ENCODE peak calls at places on chromosomes 5 and 9, in ten cellular contexts. I, L, P, C, X, D, G, Q, S and U are unnamed samples.

GRCh38 chr5:27041372-27041771 is 3.0 kb upstream of the CDH9 start:
- DNase-seq in I (no peak), L (no peak), P (no peak), C (no peak), X (no peak), D (no peak), G (no peak), Q (no peak), S (no peak), U (no peak)

GRCh38 chr5:73183491-73183891 is 10.5 kb downstream of the TMEM174 start:
- DNase-seq in I (no peak), L (no peak), P (no peak), C (no peak), X (no peak), D (no peak), G (no peak), Q (no peak), S (no peak), U (no peak)

GRCh38 chr9:107693620-107694326 is 204.2 kb upstream of the KLF4 start:
- DNase-seq in I (no peak), L (no peak), P (no peak), C (no peak), X (no peak), D (no peak), G (no peak), Q (peak), S (no peak), U (no peak)

GRCh38 chr5:134267366-134268018 is 41.6 kb upstream of the PPP2CA start:
- DNase-seq in I (no peak), L (no peak), P (no peak), C (no peak), X (no peak), D (no peak), G (no peak), Q (peak), S (no peak), U (no peak)

GRCh38 chr9:73154271-73154670 is 2.6 kb downstream of the ANXA1 start:
- DNase-seq in I (no peak), L (no peak), P (no peak), C (no peak), X (no peak), D (no peak), G (no peak), Q (no peak), S (no peak), U (no peak)

GRCh38 chr9:71929791-71930440 is 18.5 kb downstream of the C9orf85 start:
- DNase-seq in I (no peak), L (no peak), P (no peak), C (no peak), X (no peak), D (no peak), G (no peak), Q (peak), S (no peak), U (no peak)

GRCh38 chr9:7324031-7324654 is 475.4 kb downstream of the DMAC1 start:
- DNase-seq in I (no peak), L (no peak), P (no peak), C (no peak), X (no peak), D (no peak), G (no peak), Q (peak), S (no peak), U (no peak)

GRCh38 chr9:92633879-92634278 is 36.1 kb downstream of the IPPK start:
- DNase-seq in I (peak), L (no peak), P (no peak), C (peak), X (no peak), D (peak), G (no peak), Q (no peak), S (peak), U (peak)

GRCh38 chr5:10632110-10632903 is 68.4 kb downstream of the ANKRD33B start:
- DNase-seq in I (no peak), L (no peak), P (peak), C (no peak), X (no peak), D (no peak), G (no peak), Q (peak), S (peak), U (peak)

GRCh38 chr5:98105651-98106050 is 667.8 kb upstream of the RGMB start:
- DNase-seq in I (no peak), L (no peak), P (no peak), C (no peak), X (no peak), D (no peak), G (no peak), Q (no peak), S (no peak), U (no peak)

GRCh38 chr5:76384189-76384588 is 18.9 kb upstream of the IQGAP2 start:
- DNase-seq in I (no peak), L (no peak), P (no peak), C (no peak), X (no peak), D (peak), G (no peak), Q (no peak), S (no peak), U (peak)

GRCh38 chr5:130795037-130795436 is 370.0 kb downstream of the HINT1 start:
- DNase-seq in I (no peak), L (no peak), P (no peak), C (no peak), X (no peak), D (no peak), G (no peak), Q (no peak), S (no peak), U (no peak)

GRCh38 chr9:89408628-89409101 is 89.2 kb downstream of the SEMA4D start:
- DNase-seq in I (no peak), L (no peak), P (no peak), C (no peak), X (no peak), D (no peak), G (no peak), Q (no peak), S (peak), U (no peak)

GRCh38 chr9:92115977-92116285 is 718 bp upstream of the SPTLC1 start:
- DNase-seq in I (no peak), L (no peak), P (no peak), C (no peak), X (no peak), D (no peak), G (no peak), Q (no peak), S (no peak), U (no peak)

GRCh38 chr9:113646946-113647914 is 183.7 kb downstream of the RGS3 start:
- DNase-seq in I (no peak), L (no peak), P (peak), C (no peak), X (peak), D (no peak), G (no peak), Q (no peak), S (peak), U (no peak)

GRCh38 chr9:128881627-128881883 is 195 bp downstream of the KYAT1 start:
- DNase-seq in I (no peak), L (peak), P (no peak), C (no peak), X (no peak), D (no peak), G (no peak), Q (no peak), S (no peak), U (no peak)

GRCh38 chr9:36297798-36298197 is 39.5 kb upstream of the GNE start:
- DNase-seq in I (no peak), L (no peak), P (no peak), C (no peak), X (no peak), D (no peak), G (no peak), Q (no peak), S (no peak), U (no peak)

GRCh38 chr5:110031402-110032140 is 341.8 kb downstream of the MAN2A1 start:
- DNase-seq in I (no peak), L (no peak), P (no peak), C (no peak), X (no peak), D (no peak), G (no peak), Q (no peak), S (no peak), U (no peak)

GRCh38 chr5:172559004-172559932 is 81.8 kb upstream of the NEURL1B start:
- DNase-seq in I (peak), L (no peak), P (no peak), C (no peak), X (no peak), D (peak), G (peak), Q (peak), S (peak), U (no peak)

GRCh38 chr5:157168286-157168685 is 2.2 kb upstream of the GARIN3 start:
- DNase-seq in I (no peak), L (no peak), P (no peak), C (no peak), X (no peak), D (no peak), G (no peak), Q (no peak), S (no peak), U (peak)

GRCh38 chr5:119279093-119279492 is 76.7 kb upstream of the TNFAIP8 start:
- DNase-seq in I (no peak), L (no peak), P (no peak), C (no peak), X (no peak), D (no peak), G (no peak), Q (no peak), S (no peak), U (no peak)

GRCh38 chr5:160175438-160176218 is 53.7 kb upstream of the FABP6 start:
- DNase-seq in I (peak), L (no peak), P (no peak), C (no peak), X (no peak), D (no peak), G (no peak), Q (peak), S (no peak), U (no peak)

GRCh38 chr5:62256161-62257017 is 49.6 kb upstream of the KIF2A start:
- DNase-seq in I (no peak), L (no peak), P (no peak), C (no peak), X (no peak), D (no peak), G (no peak), Q (no peak), S (no peak), U (no peak)

GRCh38 chr5:160543395-160543794 is 121.7 kb downstream of the PTTG1 start:
- DNase-seq in I (no peak), L (no peak), P (no peak), C (no peak), X (no peak), D (no peak), G (no peak), Q (no peak), S (no peak), U (no peak)

GRCh38 chr5:132385321-132386105 is 16.0 kb downstream of the SLC22A5 start:
- DNase-seq in I (peak), L (peak), P (peak), C (no peak), X (no peak), D (peak), G (no peak), Q (peak), S (peak), U (peak)

GRCh38 chr9:120868676-120869359 is 8.2 kb downstream of the PHF19 start:
- DNase-seq in I (peak), L (peak), P (peak), C (peak), X (peak), D (peak), G (peak), Q (peak), S (peak), U (peak)

GRCh38 chr5:138805096-138805495 is 51.9 kb downstream of the CTNNA1 start:
- DNase-seq in I (no peak), L (no peak), P (no peak), C (no peak), X (no peak), D (no peak), G (no peak), Q (no peak), S (no peak), U (no peak)

GRCh38 chr9:3608011-3608410 is 82.2 kb upstream of the RFX3 start:
- DNase-seq in I (no peak), L (no peak), P (no peak), C (no peak), X (no peak), D (no peak), G (no peak), Q (no peak), S (no peak), U (no peak)

GRCh38 chr9:136787690-136788400 is 3.3 kb upstream of the TMEM141 start:
- DNase-seq in I (peak), L (peak), P (peak), C (peak), X (no peak), D (peak), G (peak), Q (peak), S (peak), U (peak)

GRCh38 chr5:157976429-157976828 is 117.5 kb upstream of the CLINT1 start:
- DNase-seq in I (no peak), L (no peak), P (no peak), C (no peak), X (no peak), D (no peak), G (no peak), Q (no peak), S (no peak), U (no peak)

GRCh38 chr9:110006657-110007056 is 201.3 kb downstream of the C9orf152 start:
- DNase-seq in I (no peak), L (no peak), P (no peak), C (no peak), X (no peak), D (no peak), G (no peak), Q (no peak), S (no peak), U (no peak)

GRCh38 chr5:143249851-143250250 is 153.6 kb downstream of the NR3C1 start:
- DNase-seq in I (no peak), L (no peak), P (no peak), C (no peak), X (no peak), D (no peak), G (no peak), Q (peak), S (no peak), U (no peak)

GRCh38 chr9:131758972-131759647 is 19.2 kb upstream of the RAPGEF1 start:
- DNase-seq in I (no peak), L (no peak), P (no peak), C (no peak), X (no peak), D (no peak), G (no peak), Q (peak), S (no peak), U (no peak)

GRCh38 chr5:177133845-177134652 is 476 bp downstream of the NSD1 start:
- DNase-seq in I (peak), L (peak), P (peak), C (peak), X (peak), D (peak), G (no peak), Q (peak), S (peak), U (no peak)
- TF ChIP-seq POLR2A in I (no peak), L (peak), P (peak), C (peak), X (peak), D (no peak), G (no peak), Q (no peak), S (no peak), U (no peak)

GRCh38 chr5:152527358-152528048 is 122.4 kb upstream of the NMUR2 start:
- DNase-seq in I (no peak), L (no peak), P (no peak), C (no peak), X (no peak), D (no peak), G (no peak), Q (no peak), S (no peak), U (no peak)

GRCh38 chr5:152529456-152529855 is 124.4 kb upstream of the NMUR2 start:
- DNase-seq in I (no peak), L (no peak), P (no peak), C (no peak), X (no peak), D (no peak), G (no peak), Q (no peak), S (no peak), U (no peak)

GRCh38 chr5:152523964-152524363 is 118.9 kb upstream of the NMUR2 start:
- DNase-seq in I (no peak), L (no peak), P (no peak), C (no peak), X (no peak), D (no peak), G (no peak), Q (no peak), S (no peak), U (no peak)
- H3K4me3 ChIP-seq in I (no peak), L (no peak), P (no peak), C (no peak), X (no peak), D (no peak), G (no peak), Q (no peak), S (no peak), U (no peak)

GRCh38 chr5:78527925-78528324 is 120.6 kb downstream of the LHFPL2 start:
- DNase-seq in I (no peak), L (no peak), P (no peak), C (no peak), X (no peak), D (no peak), G (no peak), Q (no peak), S (no peak), U (no peak)
- TF ChIP-seq POLR2A in I (no peak), L (no peak), P (no peak), C (no peak), X (no peak), D (no peak), G (no peak), Q (peak), S (no peak), U (no peak)

GRCh38 chr9:132879443-132880310 is 979 bp downstream of the SPACA9 start:
- DNase-seq in I (no peak), L (no peak), P (no peak), C (no peak), X (no peak), D (no peak), G (no peak), Q (no peak), S (peak), U (no peak)
- H3K4me3 ChIP-seq in I (no peak), L (no peak), P (no peak), C (no peak), X (peak), D (no peak), G (peak), Q (no peak), S (no peak), U (no peak)